ENCODE peak calls at places on chromosomes 2 and 18, in eight cellular contexts. D is HCT116; T is CD4-positive, CD25-positive, alpha-beta regulatory T cell; F is A549; O is fibroblast of lung; V is tibial artery; I is PC-3; U is aorta. E is an unnamed sample.
A peak's percentile ranks its signal among the peaks of the same experiment; 100 is the strongest.

GRCh38 chr2:173359231-173359630 is 4.6 kb downstream of the CDCA7 start:
- DNase-seq in O (no peak), D (no peak), U (no peak), I (no peak), V (no peak), T (peak; percentile 47), F (no peak), E (no peak)

GRCh38 chr2:197247083-197247482 is 63.5 kb downstream of the ANKRD44 start:
- DNase-seq in U (no peak), V (no peak), I (no peak), F (no peak), O (no peak), T (no peak), D (no peak), E (no peak)

GRCh38 chr2:20666364-20667150 is at the start of gene GDF7:
- DNase-seq in D (no peak), V (peak; percentile 72), U (peak; percentile 93), F (no peak), I (no peak), O (no peak), T (peak; percentile 37), E (no peak)

GRCh38 chr2:33107690-33108482 is 161.1 kb downstream of the LTBP1 start:
- DNase-seq in O (peak; percentile 44), V (no peak), U (no peak), D (no peak), I (no peak), F (no peak), T (no peak), E (no peak)

GRCh38 chr2:55786286-55786685 is 92.6 kb upstream of the PNPT1 start:
- DNase-seq in U (no peak), I (no peak), O (no peak), T (no peak), F (no peak), D (no peak), V (no peak), E (no peak)

GRCh38 chr18:48735070-48735676 is 196.3 kb downstream of the CTIF start:
- DNase-seq in V (no peak), D (no peak), T (peak; percentile 6), O (no peak), F (no peak), I (peak; percentile 4), U (peak; percentile 61), E (no peak)

GRCh38 chr2:17578466-17578928 is 38.0 kb downstream of the VSNL1 start:
- DNase-seq in O (no peak), T (no peak), U (no peak), F (no peak), V (no peak), D (peak; percentile 35), I (no peak), E (no peak)

GRCh38 chr2:59398081-59398480 is 1155.4 kb downstream of the BCL11A start:
- DNase-seq in U (no peak), O (no peak), I (no peak), V (no peak), D (no peak), F (no peak), T (no peak), E (no peak)

GRCh38 chr2:134739879-134740301 is 21.1 kb upstream of the TMEM163 start:
- DNase-seq in D (no peak), O (no peak), V (peak; percentile 42), T (no peak), I (peak; percentile 25), F (no peak), U (peak; percentile 66), E (no peak)

GRCh38 chr2:20596973-20597867 is 53.7 kb downstream of the HS1BP3 start:
- DNase-seq in U (peak; percentile 84), V (peak; percentile 95), T (no peak), I (no peak), O (peak; percentile 91), D (no peak), F (no peak), E (no peak)

GRCh38 chr2:64327510-64328414 is 126.2 kb upstream of the LGALSL start:
- DNase-seq in U (peak; percentile 79), O (peak; percentile 30), D (no peak), F (no peak), V (peak; percentile 51), T (peak; percentile 76), I (peak; percentile 30), E (peak; percentile 24)

GRCh38 chr2:33873206-33873605 is 274.1 kb upstream of the FAM98A start:
- DNase-seq in F (no peak), I (no peak), V (no peak), O (no peak), U (no peak), T (no peak), D (no peak), E (no peak)

GRCh38 chr2:223989860-223990237 is 32.6 kb downstream of the MRPL44 start:
- DNase-seq in I (peak; percentile 26), D (no peak), F (no peak), V (no peak), T (no peak), U (no peak), O (no peak), E (no peak)

GRCh38 chr2:231604101-231604684 is 11.5 kb downstream of the TEX44 start:
- DNase-seq in V (peak; percentile 41), U (no peak), T (no peak), F (peak; percentile 49), D (no peak), I (no peak), O (no peak), E (peak; percentile 31)

DNA sequence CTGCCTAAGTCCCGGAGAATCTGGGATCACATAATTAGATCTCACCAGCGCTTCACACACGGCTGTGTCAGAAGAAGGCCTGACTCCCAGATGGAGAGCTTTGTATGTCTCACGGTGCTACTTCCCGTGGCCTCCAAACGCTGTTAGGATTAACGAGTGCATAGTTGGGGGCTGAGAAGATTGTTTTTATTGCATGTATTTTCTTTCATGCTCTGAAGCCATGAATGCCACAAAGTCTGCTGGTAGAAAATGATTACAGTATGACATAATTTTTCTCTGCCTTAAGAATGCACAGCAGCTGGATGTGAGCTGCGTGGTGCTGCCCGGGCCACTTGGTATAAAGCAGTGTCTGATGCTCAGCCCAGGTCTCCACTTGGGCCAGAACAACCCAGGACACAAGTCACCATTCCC is 166.5 kb downstream of the SEPTIN10 start:
- DNase-seq in F (no peak), T (no peak), O (peak; percentile 86), D (no peak), V (no peak), I (no peak), U (peak; percentile 41), E (no peak)
- H3K27ac ChIP-seq in F (no peak overlapping the region), T (no peak overlapping the region), O (peak overlapping the region; percentile 84), D (no peak overlapping the region), V (peak overlapping the region; percentile 79), I (no peak overlapping the region), U (peak overlapping the region; percentile 78), E (no peak overlapping the region)

DNA sequence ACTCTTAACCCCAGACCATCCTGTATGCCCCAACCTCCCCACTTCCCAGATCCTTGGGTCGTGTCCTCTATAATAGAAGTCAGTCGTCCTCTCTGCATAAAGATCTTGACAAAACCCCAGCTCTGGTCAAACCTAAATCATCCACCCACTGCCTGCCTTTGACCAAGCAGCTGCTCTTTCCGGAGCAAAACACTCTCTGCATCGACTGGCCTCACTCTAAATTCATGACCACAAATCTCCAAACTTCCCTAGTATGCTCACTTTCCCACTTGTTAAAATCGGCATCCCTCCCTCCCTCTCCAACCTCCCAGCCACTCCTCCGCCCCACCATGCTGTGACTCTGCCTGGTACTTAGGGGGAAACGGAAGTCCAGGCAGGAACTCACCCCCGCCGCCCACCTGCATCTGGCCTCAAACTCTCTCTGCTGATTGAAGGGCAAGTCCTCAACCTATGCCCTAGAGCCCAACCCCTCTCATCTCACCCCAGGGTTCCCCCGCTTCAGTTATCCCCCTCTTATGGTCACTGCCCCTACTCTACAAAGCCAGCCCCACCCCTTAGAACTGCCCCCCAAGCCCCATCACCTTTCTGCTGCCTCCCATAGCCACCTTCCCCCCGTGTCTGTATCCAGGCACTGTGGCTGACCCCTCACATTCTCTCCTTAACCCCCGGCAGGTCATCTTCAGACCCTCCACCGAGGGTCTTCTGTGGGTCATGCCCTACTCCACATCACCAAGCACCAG is 3.8 kb upstream of the ADRA2B start:
- DNase-seq in U (peak; percentile 17), I (no peak), D (no peak), T (no peak), F (no peak), O (no peak), V (no peak), E (no peak)
- H3K4me1 ChIP-seq in U (no peaks in the 10 kb centered on the region), I (peaks cover 7% of the 10 kb centered on the region), D (peaks cover 16% of the 10 kb centered on the region), T (peaks cover 13% of the 10 kb centered on the region), F (peaks cover 4% of the 10 kb centered on the region), O (no peaks in the 10 kb centered on the region), V (peaks cover 21% of the 10 kb centered on the region), E (peaks cover 8% of the 10 kb centered on the region)

GRCh38 chr2:176166260-176166659 is 9.2 kb downstream of the HOXD3 start:
- DNase-seq in O (no peak), U (no peak), I (no peak), V (no peak), F (no peak), T (no peak), D (no peak), E (no peak)

GRCh38 chr2:176164184-176164802 is 7.2 kb downstream of the HOXD3 start:
- DNase-seq in D (no peak), T (no peak), F (no peak), V (no peak), I (no peak), U (no peak), O (no peak), E (no peak)

GRCh38 chr2:176165598-176166055 is 8.5 kb downstream of the HOXD3 start:
- DNase-seq in U (no peak), F (no peak), I (no peak), T (no peak), O (no peak), V (no peak), D (no peak), E (no peak)

GRCh38 chr2:176163655-176164021 is 6.5 kb downstream of the HOXD3 start:
- DNase-seq in D (no peak), O (no peak), T (no peak), V (no peak), U (no peak), F (no peak), I (no peak), E (no peak)

GRCh38 chr2:176164803-176165597 is 7.9 kb downstream of the HOXD3 start:
- DNase-seq in F (no peak), V (no peak), O (no peak), D (no peak), U (no peak), I (no peak), T (no peak), E (no peak)
- H3K9me3 ChIP-seq in F (no peaks in the 10 kb centered on the region), V (no peaks in the 10 kb centered on the region), O (no peaks in the 10 kb centered on the region), D (no peaks in the 10 kb centered on the region), U (peaks cover 1% of the 10 kb centered on the region), I (no peaks in the 10 kb centered on the region), T (no peaks in the 10 kb centered on the region), E (no peaks in the 10 kb centered on the region)

GRCh38 chr2:240917009-240917683 is 11.0 kb downstream of the CROCC2 start:
- DNase-seq in F (no peak), O (no peak), V (peak; percentile 18), U (peak; percentile 49), D (no peak), T (no peak), I (no peak), E (no peak)

GRCh38 chr2:240916571-240917008 is 10.5 kb downstream of the CROCC2 start:
- DNase-seq in O (peak; percentile 93), F (peak; percentile 79), D (no peak), T (no peak), U (peak; percentile 86), I (peak; percentile 55), V (peak; percentile 83), E (no peak)

GRCh38 chr2:240914645-240915525 is 8.7 kb downstream of the CROCC2 start:
- DNase-seq in O (no peak), U (peak; percentile 44), T (no peak), V (no peak), F (no peak), I (no peak), D (no peak), E (no peak)

GRCh38 chr2:240913810-240914644 is 7.9 kb downstream of the CROCC2 start:
- DNase-seq in I (peak; percentile 54), V (peak; percentile 63), O (peak; percentile 86), D (no peak), U (peak; percentile 87), T (peak; percentile 31), F (peak; percentile 53), E (peak; percentile 31)

GRCh38 chr2:240915526-240916335 is 9.6 kb downstream of the CROCC2 start:
- DNase-seq in I (no peak), F (no peak), T (no peak), V (peak; percentile 19), O (no peak), D (no peak), U (peak; percentile 40), E (no peak)
- H3K27ac ChIP-seq in I (no peak overlapping the region), F (peak overlapping the region; percentile 90), T (no peak overlapping the region), V (no peak overlapping the region), O (peak overlapping the region; percentile 13), D (no peak overlapping the region), U (no peak overlapping the region), E (no peak overlapping the region)

E was measured in CD8-positive, alpha-beta T cell.